ENCODE peak calls at places on chromosomes 2 and 18, in seven cellular contexts. S is heart right ventricle, N is heart left ventricle, C is HepG2, J is colonic mucosa, Z is neural crest cell, X is DND-41. V is an unnamed sample.

GRCh38 chr18:44796505-44797198 is 116.0 kb downstream of the SETBP1 start:
- DNase-seq in J (no peak), X (no peak), C (peak), N (no peak), Z (no peak), S (no peak), V (no peak)

GRCh38 chr18:11500153-11501122 is 109.0 kb upstream of the SLC35G4 start:
- DNase-seq in S (no peak), Z (peak), N (peak), J (no peak), X (no peak), C (peak), V (no peak)

GRCh38 chr2:16012626-16013501 is 72.5 kb downstream of the MYCN start:
- DNase-seq in X (no peak), N (no peak), Z (peak), C (no peak), S (no peak), J (peak), V (no peak)

GRCh38 chr18:47204908-47205522 is 28.9 kb upstream of the IER3IP1 start:
- DNase-seq in X (peak), S (peak), C (peak), Z (peak), N (no peak), J (peak), V (no peak)

GRCh38 chr2:120947982-120948661 is 212.5 kb downstream of the GLI2 start:
- DNase-seq in Z (no peak), X (no peak), C (no peak), N (no peak), J (no peak), S (no peak), V (no peak)

GRCh38 chr2:170953976-170954375 is 24.9 kb downstream of the GORASP2 start:
- DNase-seq in N (no peak), C (no peak), J (no peak), X (no peak), S (no peak), Z (no peak), V (no peak)

GRCh38 chr2:69791045-69791444 is 38.4 kb upstream of the GMCL1 start:
- DNase-seq in C (no peak), X (no peak), J (no peak), N (no peak), Z (no peak), S (peak), V (no peak)

GRCh38 chr18:59876310-59876626 is 23.5 kb upstream of the PMAIP1 start:
- DNase-seq in C (no peak), X (no peak), Z (no peak), N (no peak), S (no peak), J (no peak), V (no peak)

GRCh38 chr2:26157580-26157979 is 15.3 kb upstream of the GAREM2 start:
- DNase-seq in C (no peak), S (no peak), J (no peak), X (no peak), N (no peak), Z (no peak), V (no peak)

GRCh38 chr18:72155327-72155726 is 388.8 kb downstream of the CBLN2 start:
- DNase-seq in C (no peak), N (no peak), Z (no peak), S (no peak), X (no peak), J (no peak), V (no peak)

GRCh38 chr2:212284166-212284565 is 254.4 kb downstream of the ERBB4 start:
- DNase-seq in Z (no peak), C (no peak), X (no peak), S (no peak), N (no peak), J (no peak), V (no peak)

GRCh38 chr2:36964496-36965058 is 1.8 kb downstream of the STRN start:
- DNase-seq in X (no peak), Z (no peak), N (no peak), S (no peak), C (no peak), J (no peak), V (no peak)

GRCh38 chr2:191030521-191031154 is 16.7 kb upstream of the STAT1 start:
- DNase-seq in Z (peak), J (peak), S (no peak), N (no peak), C (peak), X (peak), V (no peak)
- TF ChIP-seq CTCF in Z (peak), J (peak), S (peak), N (peak), C (peak), X (peak), V (peak)

GRCh38 chr2:28325567-28326468 is 66.8 kb upstream of the FOSL2 start:
- DNase-seq in S (no peak), J (no peak), C (no peak), X (peak), Z (no peak), N (no peak), V (no peak)
- TF ChIP-seq CTCF in S (no peak), J (no peak), C (no peak), X (no peak), Z (no peak), N (no peak), V (no peak)

GRCh38 chr2:85477884-85478283 is 59.4 kb downstream of the SH2D6 start:
- DNase-seq in J (no peak), S (no peak), Z (no peak), C (no peak), N (no peak), X (no peak), V (no peak)

GRCh38 chr2:85485815-85486214 is 53.2 kb upstream of the MAT2A start:
- DNase-seq in S (no peak), N (no peak), Z (no peak), J (no peak), C (no peak), X (no peak), V (no peak)

GRCh38 chr2:85476624-85477023 is 58.1 kb downstream of the SH2D6 start:
- DNase-seq in S (no peak), X (no peak), J (no peak), N (no peak), Z (no peak), C (no peak), V (no peak)

GRCh38 chr2:85481818-85482777 is 56.9 kb upstream of the MAT2A start:
- DNase-seq in S (no peak), C (no peak), N (no peak), Z (no peak), X (no peak), J (no peak), V (no peak)
- TF ChIP-seq CTCF in S (no peak), C (no peak), N (no peak), Z (no peak), X (no peak), J (no peak), V (no peak)

DNA sequence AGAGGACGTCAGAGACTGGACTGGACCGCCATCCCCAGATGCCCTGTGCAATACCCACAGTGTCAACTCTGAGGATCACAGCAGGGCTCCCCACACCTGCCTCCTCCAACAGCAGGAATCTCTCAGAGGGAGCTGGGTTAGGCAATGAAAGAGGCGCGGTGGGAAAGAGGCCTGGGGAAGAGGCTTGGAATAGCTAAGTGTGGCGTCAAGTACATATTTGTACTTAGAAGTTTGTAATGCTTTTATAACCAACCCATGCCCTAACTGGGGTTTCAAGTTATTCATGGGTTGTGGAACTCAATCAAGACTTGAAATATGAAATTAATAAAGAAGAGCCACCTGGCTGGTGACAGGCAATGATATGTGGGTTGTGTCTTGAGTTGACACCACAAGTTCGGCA is 28.7 kb downstream of the CYP26B1 start:
- DNase-seq in J (peak), S (no peak), N (no peak), X (no peak), C (no peak), Z (no peak), V (no peak)
- TF ChIP-seq CTCF in J (no peak), S (no peak), N (no peak), X (no peak), C (no peak), Z (no peak), V (no peak)

GRCh38 chr2:130891968-130892367 is 55.3 kb downstream of the ARHGEF4 start:
- DNase-seq in Z (no peak), X (no peak), C (no peak), N (no peak), S (no peak), J (no peak), V (no peak)

GRCh38 chr2:130892793-130893785 is 56.4 kb downstream of the ARHGEF4 start:
- DNase-seq in X (no peak), Z (no peak), J (no peak), N (no peak), S (no peak), C (no peak), V (no peak)

GRCh38 chr2:130894326-130894942 is 57.7 kb downstream of the ARHGEF4 start:
- DNase-seq in X (no peak), N (no peak), C (no peak), J (peak), Z (no peak), S (no peak), V (no peak)

GRCh38 chr2:130887643-130888042 is 50.9 kb downstream of the ARHGEF4 start:
- DNase-seq in S (no peak), Z (no peak), C (no peak), N (no peak), X (no peak), J (no peak), V (no peak)

GRCh38 chr2:130890941-130891669 is 54.4 kb downstream of the ARHGEF4 start:
- DNase-seq in X (no peak), J (no peak), Z (no peak), C (no peak), S (no peak), N (no peak), V (no peak)
- TF ChIP-seq CTCF in X (no peak), J (no peak), Z (no peak), C (no peak), S (no peak), N (no peak), V (no peak)